ENCODE peak calls at places on chromosomes 6 and 20, in four cellular contexts. One of them, this sample, is unnamed.

GRCh38 chr6:159777240-159777904 is 12.0 kb downstream of the TCP1 start:
- DNase-seq in SK-N-SH: no peak
- DNase-seq in H1: no peak
- DNase-seq in K562: no peak
- DNase-seq in this sample: no peak

GRCh38 chr6:106637718-106638341 is 8.5 kb downstream of the QRSL1 start:
- DNase-seq in SK-N-SH: no peak
- DNase-seq in H1: no peak
- DNase-seq in K562: no peak
- DNase-seq in this sample: no peak

GRCh38 chr6:95797054-95797453 is 218.7 kb upstream of the FUT9 start:
- DNase-seq in SK-N-SH: no peak
- DNase-seq in H1: no peak
- DNase-seq in K562: no peak
- DNase-seq in this sample: no peak

GRCh38 chr6:15456422-15456821 is 206.4 kb downstream of the DTNBP1 start:
- DNase-seq in SK-N-SH: no peak
- DNase-seq in H1: no peak
- DNase-seq in K562: no peak
- DNase-seq in this sample: no peak

GRCh38 chr6:169230923-169231789 is 22.5 kb downstream of the THBS2 start:
- DNase-seq in SK-N-SH: no peak
- DNase-seq in H1: peak; percentile 35
- DNase-seq in K562: no peak
- DNase-seq in this sample: no peak

GRCh38 chr6:72621243-72622093 is at the start of gene KCNQ5:
- DNase-seq in SK-N-SH: peak; percentile 49
- DNase-seq in H1: peak; percentile 66
- DNase-seq in K562: peak; percentile 32
- DNase-seq in this sample: peak; percentile 56

GRCh38 chr20:47309806-47310426 is 46.6 kb downstream of the ZMYND8 start:
- DNase-seq in SK-N-SH: no peak
- DNase-seq in H1: no peak
- DNase-seq in K562: no peak
- DNase-seq in this sample: peak; percentile 14

GRCh38 chr6:149900620-149901443 is 2.9 kb upstream of the RAET1E start:
- DNase-seq in SK-N-SH: no peak
- DNase-seq in H1: no peak
- DNase-seq in K562: no peak
- DNase-seq in this sample: no peak

GRCh38 chr6:104017410-104018381 is 842.0 kb downstream of the HACE1 start:
- DNase-seq in SK-N-SH: no peak
- DNase-seq in H1: no peak
- DNase-seq in K562: no peak
- DNase-seq in this sample: no peak

GRCh38 chr6:53986721-53987526 is 124.3 kb upstream of the MLIP start:
- DNase-seq in SK-N-SH: peak; percentile 1
- DNase-seq in H1: no peak
- DNase-seq in K562: no peak
- DNase-seq in this sample: no peak

GRCh38 chr20:37901667-37902503 is 1.0 kb upstream of the VSTM2L start:
- DNase-seq in SK-N-SH: peak; percentile 86
- DNase-seq in H1: peak; percentile 70
- DNase-seq in K562: peak; percentile 88
- DNase-seq in this sample: peak; percentile 49

GRCh38 chr20:57751411-57751810 is 41.6 kb upstream of the PMEPA1 start:
- DNase-seq in SK-N-SH: no peak
- DNase-seq in H1: no peak
- DNase-seq in K562: no peak
- DNase-seq in this sample: no peak

GRCh38 chr20:1291191-1291741 is 25.2 kb downstream of the SNPH start:
- DNase-seq in SK-N-SH: no peak
- DNase-seq in H1: no peak
- DNase-seq in K562: no peak
- DNase-seq in this sample: no peak

GRCh38 chr6:54879188-54879985 is 32.8 kb downstream of the FAM83B start:
- DNase-seq in SK-N-SH: no peak
- DNase-seq in H1: no peak
- DNase-seq in K562: no peak
- DNase-seq in this sample: no peak

GRCh38 chr6:33955566-33955965 is 151.8 kb upstream of the MLN start:
- DNase-seq in SK-N-SH: no peak
- DNase-seq in H1: no peak
- DNase-seq in K562: no peak
- DNase-seq in this sample: no peak

GRCh38 chr6:45884336-45884735 is 131.3 kb downstream of the CLIC5 start:
- DNase-seq in SK-N-SH: no peak
- DNase-seq in H1: no peak
- DNase-seq in K562: peak; percentile 39
- DNase-seq in this sample: no peak
- TF ChIP-seq TEAD4 in SK-N-SH: no peak
- TF ChIP-seq TEAD4 in H1: no peak
- TF ChIP-seq TEAD4 in K562: no peak
- TF ChIP-seq TEAD4 in this sample: no peak

DNA sequence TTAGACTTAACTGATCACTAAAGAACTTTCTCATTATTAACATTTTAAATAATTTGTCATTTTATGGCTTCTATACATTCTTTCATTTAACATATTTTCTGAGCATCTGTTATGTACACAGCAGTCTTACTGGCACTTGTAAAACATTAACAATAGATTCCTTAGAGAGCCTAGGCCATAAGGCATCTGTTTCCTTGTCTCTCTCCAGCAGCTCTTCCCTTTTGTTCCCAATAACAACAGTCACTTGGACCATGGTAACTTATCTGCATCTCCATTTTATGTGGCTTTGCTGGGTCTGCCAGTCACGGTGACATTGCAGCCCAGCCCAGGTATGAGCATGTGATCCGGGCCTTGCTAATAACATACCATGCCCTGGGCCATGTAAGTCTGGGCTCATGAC is 11.7 kb upstream of the TASP1 start:
- DNase-seq in SK-N-SH: no peak
- DNase-seq in H1: no peak
- DNase-seq in K562: no peak
- DNase-seq in this sample: no peak
- TF ChIP-seq TEAD4 in SK-N-SH: no peak
- TF ChIP-seq TEAD4 in H1: no peak
- TF ChIP-seq TEAD4 in K562: no peak
- TF ChIP-seq TEAD4 in this sample: no peak

DNA sequence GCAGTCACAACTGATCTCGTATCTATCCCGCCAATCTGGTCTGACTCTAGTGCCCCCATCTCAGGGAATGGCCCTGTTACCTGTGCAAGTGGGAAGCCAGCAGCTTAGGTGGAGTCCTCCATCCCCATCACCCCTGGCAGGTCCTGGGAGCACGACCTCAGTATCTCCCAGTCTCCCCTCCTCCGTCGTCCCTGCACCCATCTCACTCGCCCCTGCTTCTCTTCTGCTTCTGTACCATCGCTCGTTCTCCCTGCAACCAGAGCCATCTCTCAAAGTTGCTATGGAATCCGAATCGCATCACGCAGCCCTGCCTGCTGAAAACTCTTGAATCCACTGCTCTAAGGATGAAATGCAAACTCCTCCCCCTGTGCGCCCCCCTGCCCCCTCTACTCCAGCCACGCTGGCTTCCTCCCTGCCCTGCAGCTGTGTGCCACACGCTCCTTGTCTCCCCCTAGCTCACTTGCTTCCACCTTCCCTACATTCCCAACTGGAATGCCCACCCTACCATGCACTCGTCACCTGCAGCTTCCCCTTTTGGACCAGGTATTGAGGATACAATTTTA is 64.0 kb upstream of the PTGIS start:
- DNase-seq in SK-N-SH: no peak
- DNase-seq in H1: no peak
- DNase-seq in K562: no peak
- DNase-seq in this sample: peak; percentile 29
- TF ChIP-seq TEAD4 in SK-N-SH: no peak
- TF ChIP-seq TEAD4 in H1: no peak
- TF ChIP-seq TEAD4 in K562: no peak
- TF ChIP-seq TEAD4 in this sample: no peak

GRCh38 chr20:31695849-31696804 is 26.5 kb downstream of the BCL2L1 start:
- DNase-seq in SK-N-SH: no peak
- DNase-seq in H1: no peak
- DNase-seq in K562: no peak
- DNase-seq in this sample: no peak
- TF ChIP-seq TEAD4 in SK-N-SH: peak; percentile 54
- TF ChIP-seq TEAD4 in H1: no peak
- TF ChIP-seq TEAD4 in K562: no peak
- TF ChIP-seq TEAD4 in this sample: no peak

GRCh38 chr6:83708970-83709747 is at the start of gene SNAP91:
- DNase-seq in SK-N-SH: peak; percentile 95
- DNase-seq in H1: peak; percentile 85
- DNase-seq in K562: no peak
- DNase-seq in this sample: peak; percentile 81
- TF ChIP-seq TEAD4 in SK-N-SH: no peak
- TF ChIP-seq TEAD4 in H1: no peak
- TF ChIP-seq TEAD4 in K562: no peak
- TF ChIP-seq TEAD4 in this sample: no peak

GRCh38 chr6:134447423-134447822 is 129.5 kb upstream of the SGK1 start:
- DNase-seq in SK-N-SH: no peak
- DNase-seq in H1: no peak
- DNase-seq in K562: no peak
- DNase-seq in this sample: no peak
- TF ChIP-seq TEAD4 in SK-N-SH: no peak
- TF ChIP-seq TEAD4 in H1: no peak
- TF ChIP-seq TEAD4 in K562: no peak
- TF ChIP-seq TEAD4 in this sample: no peak

DNA sequence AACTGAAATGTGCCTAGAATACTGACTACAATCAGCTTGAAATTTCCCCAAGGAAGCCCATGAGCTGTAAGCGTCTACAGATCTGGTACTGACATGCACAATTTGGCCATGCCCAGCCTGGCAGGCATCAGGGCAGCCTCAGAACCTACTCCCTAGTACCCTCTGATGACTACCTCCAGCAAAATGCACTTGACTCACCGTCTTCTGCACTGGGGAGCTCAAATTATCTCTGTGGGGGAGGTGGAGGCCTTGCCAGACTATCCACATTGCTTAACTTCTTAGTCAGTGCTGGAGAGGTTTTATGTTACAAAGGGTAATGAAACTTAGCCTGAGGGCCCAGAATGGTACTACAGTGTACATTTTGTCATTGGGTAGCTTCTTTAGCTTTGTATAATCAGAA is 126.0 kb upstream of the ADGRF1 start:
- DNase-seq in SK-N-SH: no peak
- DNase-seq in H1: no peak
- DNase-seq in K562: no peak
- DNase-seq in this sample: no peak
- TF ChIP-seq TEAD4 in SK-N-SH: peak; percentile 66
- TF ChIP-seq TEAD4 in H1: no peak
- TF ChIP-seq TEAD4 in K562: no peak
- TF ChIP-seq TEAD4 in this sample: no peak

This sample was measured in WTC11.